ENCODE peak calls at places on chromosomes 5 and 9, in four cellular contexts. G is T-helper 2 cell treated with Interferon-gamma antibody and Interleukin-4, amounts not matched to agents 5 μg/mL and 100 μg/mL, for 36 hours; N is MCF 10A; M is body of pancreas. F is an unnamed sample.

GRCh38 chr9:36960575-36960955 is 73.5 kb downstream of the PAX5 start:
- DNase-seq in G (no peak), M (no peak), N (no peak), F (no peak)

GRCh38 chr5:132277971-132278964 is 15.9 kb upstream of the SLC22A4 start:
- DNase-seq in M (no peak), G (no peak), N (no peak), F (no peak)

GRCh38 chr5:16615737-16616535 is 861 bp downstream of the RETREG1 start:
- DNase-seq in G (no peak), M (peak), N (peak), F (no peak)

GRCh38 chr9:114777841-114778240 is 28.0 kb downstream of the TNFSF15 start:
- DNase-seq in M (no peak), G (peak), N (no peak), F (no peak)

GRCh38 chr5:124574521-124575436 is 171.7 kb downstream of the ZNF608 start:
- DNase-seq in G (no peak), N (no peak), M (no peak), F (no peak)

GRCh38 chr5:178069909-178070308 is 43.4 kb upstream of the N4BP3 start:
- DNase-seq in G (no peak), M (peak), N (peak), F (no peak)

GRCh38 chr5:81027481-81028058 is 67.4 kb downstream of the RASGRF2 start:
- DNase-seq in M (no peak), G (no peak), N (no peak), F (no peak)

GRCh38 chr9:20271723-20272122 is 350.6 kb downstream of the MLLT3 start:
- DNase-seq in N (no peak), G (no peak), M (no peak), F (no peak)

GRCh38 chr5:112863549-112863948 is 2.5 kb downstream of the SRP19 start:
- DNase-seq in N (no peak), M (peak), G (no peak), F (no peak)

GRCh38 chr9:131738293-131738692 is 1.6 kb downstream of the RAPGEF1 start:
- DNase-seq in N (no peak), M (no peak), G (no peak), F (no peak)

GRCh38 chr5:119395080-119395836 is 39.4 kb downstream of the TNFAIP8 start:
- DNase-seq in N (no peak), G (no peak), M (no peak), F (no peak)

GRCh38 chr9:128405077-128405779 is 15.4 kb upstream of the CERCAM start:
- DNase-seq in M (no peak), N (no peak), G (no peak), F (no peak)

GRCh38 chr5:17882760-17883488 is 248.7 kb downstream of the TAF11L14 start:
- DNase-seq in G (no peak), M (no peak), N (peak), F (no peak)

GRCh38 chr5:158115468-158115867 is 256.5 kb upstream of the CLINT1 start:
- DNase-seq in N (no peak), G (no peak), M (no peak), F (no peak)

GRCh38 chr9:122991370-122991830 is 42.1 kb upstream of the GPR21 start:
- DNase-seq in N (peak), G (peak), M (peak), F (peak)

GRCh38 chr5:74282495-74282894 is 358.0 kb downstream of the ENC1 start:
- DNase-seq in N (no peak), M (no peak), G (no peak), F (no peak)

GRCh38 chr5:137822158-137822764 is 45.4 kb upstream of the MYOT start:
- DNase-seq in G (no peak), N (peak), M (peak), F (no peak)

GRCh38 chr5:168747987-168748777 is 169.0 kb upstream of the PANK3 start:
- DNase-seq in G (peak), N (peak), M (peak), F (no peak)

GRCh38 chr9:9275656-9276055 is 1337.1 kb downstream of the PTPRD start:
- DNase-seq in G (no peak), N (no peak), M (no peak), F (no peak)

GRCh38 chr5:150671509-150672236 is 10.6 kb downstream of the MYOZ3 start:
- DNase-seq in G (no peak), N (no peak), M (no peak), F (no peak)

F was measured in tibial nerve.